ENCODE peak calls at places on chromosomes 7 and 10, in ten cellular contexts. Y, C, W, M, L, O, T, K, B and U are unnamed samples. For H3K4me1, the result is how much of the 10 kb centered on the place peaks cover.

GRCh38 chr7:26348987-26349809 is 57.5 kb downstream of the SNX10 start:
- DNase-seq in C (no peak), T (no peak), W (no peak), Y (peak), B (no peak), L (no peak), M (no peak), O (no peak), K (peak), U (no peak)

GRCh38 chr7:30933124-30933893 is 21.7 kb downstream of the AQP1 start:
- DNase-seq in O (no peak), B (no peak), C (no peak), Y (no peak), T (no peak), W (peak), L (peak), K (no peak), M (no peak), U (no peak)

GRCh38 chr7:145784809-145785780 is 331.5 kb upstream of the CNTNAP2 start:
- DNase-seq in C (no peak), L (no peak), W (no peak), Y (no peak), M (no peak), K (no peak), O (no peak), T (no peak), B (no peak), U (no peak)

GRCh38 chr7:42624471-42624870 is 287.4 kb downstream of the C7orf25 start:
- DNase-seq in K (peak), L (no peak), T (no peak), Y (peak), B (no peak), W (no peak), C (no peak), M (peak), O (no peak), U (no peak)

GRCh38 chr10:59904431-59905065 is 1.8 kb downstream of the CCDC6 start:
- DNase-seq in L (no peak), T (peak), Y (peak), K (no peak), C (no peak), B (no peak), M (no peak), W (no peak), O (no peak), U (no peak)

GRCh38 chr7:105611856-105612775 is 30.8 kb upstream of the EFCAB10 start:
- DNase-seq in C (no peak), L (no peak), M (peak), O (no peak), W (no peak), T (no peak), Y (peak), K (no peak), B (no peak), U (no peak)

GRCh38 chr10:101436302-101436701 is 82.3 kb downstream of the BTRC start:
- DNase-seq in W (no peak), M (no peak), C (no peak), Y (no peak), T (no peak), L (no peak), O (no peak), K (no peak), B (no peak), U (no peak)

GRCh38 chr7:139823855-139824670 is 5.0 kb upstream of the TBXAS1 start:
- DNase-seq in Y (no peak), W (no peak), B (no peak), C (no peak), T (no peak), M (peak), L (no peak), O (no peak), K (no peak), U (no peak)

GRCh38 chr7:5758753-5759330 is 22.6 kb downstream of the RNF216 start:
- DNase-seq in C (no peak), L (no peak), W (no peak), T (no peak), O (no peak), M (no peak), Y (no peak), B (no peak), K (no peak), U (no peak)

GRCh38 chr10:44863344-44864041 is 47.6 kb upstream of the TMEM72 start:
- DNase-seq in L (no peak), T (no peak), O (no peak), M (no peak), B (peak), C (no peak), Y (peak), W (no peak), K (no peak), U (no peak)

GRCh38 chr10:31774291-31774900 is 154.2 kb downstream of the ARHGAP12 start:
- DNase-seq in B (no peak), L (peak), Y (no peak), T (no peak), M (no peak), W (no peak), C (no peak), O (no peak), K (no peak), U (no peak)

GRCh38 chr10:114735946-114736345 is 77.9 kb upstream of the ABLIM1 start:
- DNase-seq in O (no peak), T (no peak), K (no peak), M (no peak), L (no peak), B (no peak), Y (no peak), W (no peak), C (no peak), U (no peak)

GRCh38 chr10:32298066-32298812 is 48.7 kb downstream of the EPC1 start:
- DNase-seq in Y (peak), L (no peak), W (no peak), O (no peak), T (no peak), M (peak), B (no peak), K (peak), C (no peak), U (no peak)

GRCh38 chr7:158782638-158783490 is 46.4 kb downstream of the ESYT2 start:
- DNase-seq in L (no peak), B (peak), M (peak), K (no peak), Y (peak), T (peak), C (peak), W (peak), O (peak), U (no peak)

GRCh38 chr10:104349623-104350142 is 4.0 kb upstream of the CFAP58 start:
- DNase-seq in K (peak), O (no peak), C (peak), Y (peak), M (peak), W (no peak), B (no peak), L (no peak), T (peak), U (no peak)

GRCh38 chr7:112358456-112358855 is 91.8 kb upstream of the IFRD1 start:
- DNase-seq in Y (peak), T (no peak), K (peak), C (no peak), L (no peak), M (no peak), O (no peak), B (no peak), W (no peak), U (no peak)

GRCh38 chr7:80859272-80859970 is 59.4 kb downstream of the SEMA3C start:
- DNase-seq in M (peak), B (no peak), L (no peak), K (no peak), T (no peak), C (peak), W (peak), Y (no peak), O (peak), U (no peak)

GRCh38 chr10:77163670-77164348 is 473.8 kb downstream of the KCNMA1 start:
- DNase-seq in W (peak), K (peak), T (peak), O (peak), B (no peak), L (peak), Y (peak), C (peak), M (peak), U (peak)

GRCh38 chr10:5996696-5997095 is 19.4 kb upstream of the IL15RA start:
- DNase-seq in W (no peak), K (no peak), O (no peak), M (no peak), C (no peak), T (no peak), L (no peak), Y (no peak), B (no peak), U (no peak)

GRCh38 chr7:6273380-6273837 is 985 bp upstream of the CYTH3 start:
- DNase-seq in L (peak), K (no peak), M (no peak), O (no peak), T (peak), B (no peak), Y (peak), W (no peak), C (no peak), U (peak)

GRCh38 chr7:6680146-6680545 is 26.6 kb downstream of the ZNF12 start:
- DNase-seq in T (no peak), Y (no peak), L (no peak), O (no peak), K (no peak), M (no peak), W (no peak), B (no peak), C (no peak), U (no peak)

GRCh38 chr7:142496545-142496991 is 238.7 kb upstream of the PRSS58 start:
- DNase-seq in B (no peak), Y (peak), K (peak), T (peak), O (no peak), C (no peak), M (peak), W (no peak), L (no peak), U (no peak)

GRCh38 chr10:124743188-124744046 is 761 bp downstream of the FAM53B start:
- DNase-seq in M (peak), Y (peak), T (peak), O (peak), W (no peak), K (peak), L (peak), B (no peak), C (no peak), U (peak)

GRCh38 chr7:121449304-121449703 is 53.2 kb upstream of the FAM3C start:
- DNase-seq in K (no peak), C (no peak), O (no peak), B (no peak), W (no peak), L (peak), M (peak), T (no peak), Y (peak), U (no peak)

GRCh38 chr7:100396421-100396982 is 23.2 kb downstream of the PILRA start:
- DNase-seq in B (peak), Y (no peak), C (no peak), K (no peak), L (no peak), O (no peak), T (peak), M (no peak), W (no peak), U (no peak)

GRCh38 chr10:93413252-93413689 is 68.9 kb downstream of the MYOF start:
- DNase-seq in Y (no peak), T (no peak), K (no peak), B (peak), M (peak), C (no peak), L (no peak), O (no peak), W (no peak), U (no peak)

GRCh38 chr10:125116041-125116649 is 44.2 kb downstream of the CTBP2 start:
- DNase-seq in O (peak), K (no peak), B (no peak), L (no peak), W (no peak), M (no peak), T (no peak), C (no peak), Y (no peak), U (no peak)

GRCh38 chr7:104272767-104273384 is 55.5 kb upstream of the LHFPL3 start:
- DNase-seq in W (no peak), T (peak), B (no peak), C (no peak), L (peak), K (peak), Y (peak), O (no peak), M (peak), U (no peak)

GRCh38 chr7:130853503-130854279 is 119.7 kb upstream of the KLF14 start:
- DNase-seq in Y (peak), T (peak), B (no peak), C (no peak), K (peak), L (no peak), W (no peak), O (no peak), M (no peak), U (no peak)

GRCh38 chr7:100897111-100897608 is 1.5 kb upstream of the ACHE start:
- DNase-seq in Y (peak), K (no peak), C (no peak), B (peak), W (no peak), O (peak), M (peak), L (peak), T (peak), U (peak)

GRCh38 chr10:18659784-18660561 is 742 bp downstream of the ARL5B start:
- DNase-seq in K (peak), W (no peak), L (no peak), B (no peak), Y (peak), M (peak), T (peak), C (no peak), O (no peak), U (peak)

GRCh38 chr7:47578581-47579270 is 3.2 kb downstream of the TNS3 start:
- DNase-seq in W (no peak), O (no peak), Y (peak), L (no peak), T (no peak), M (no peak), B (no peak), K (peak), C (no peak), U (no peak)

GRCh38 chr7:98295467-98296220 is 14.2 kb downstream of the BRI3 start:
- DNase-seq in T (no peak), M (no peak), C (no peak), Y (no peak), B (no peak), O (peak), L (no peak), W (no peak), K (no peak), U (no peak)

GRCh38 chr7:124033093-124033806 is 383 bp upstream of the TMEM229A start:
- DNase-seq in M (peak), K (no peak), C (no peak), T (no peak), L (peak), O (peak), B (no peak), Y (no peak), W (no peak), U (peak)
- H3K4me3 ChIP-seq in M (peak), K (peak), C (peak), T (no peak), L (peak), O (peak), B (no peak), Y (peak), W (peak), U (no peak)

GRCh38 chr10:15719062-15719898 is 442 bp downstream of the ITGA8 start:
- DNase-seq in K (peak), L (peak), O (no peak), B (no peak), C (no peak), M (peak), W (no peak), T (peak), Y (no peak), U (no peak)

GRCh38 chr10:15718495-15719061 is 1.1 kb downstream of the ITGA8 start:
- DNase-seq in T (no peak), W (no peak), K (no peak), M (no peak), B (no peak), Y (no peak), O (no peak), C (no peak), L (peak), U (no peak)

GRCh38 chr10:15720635-15721310 is 1.1 kb upstream of the ITGA8 start:
- DNase-seq in K (no peak), B (no peak), C (no peak), Y (no peak), L (no peak), T (no peak), W (no peak), O (no peak), M (no peak), U (no peak)

GRCh38 chr10:15715619-15716227 is 4.0 kb downstream of the ITGA8 start:
- DNase-seq in L (peak), T (peak), M (peak), W (no peak), K (no peak), Y (peak), B (no peak), C (no peak), O (no peak), U (no peak)

GRCh38 chr10:15719899-15720634 is at the start of gene ITGA8:
- DNase-seq in Y (no peak), B (no peak), O (peak), T (peak), C (no peak), M (peak), W (no peak), L (peak), K (no peak), U (no peak)
- TF ChIP-seq CTCF in Y (peak), B (no peak), O (peak), T (no peak), C (peak), M (peak), W (peak), L (peak), K (peak), U (no peak)

DNA sequence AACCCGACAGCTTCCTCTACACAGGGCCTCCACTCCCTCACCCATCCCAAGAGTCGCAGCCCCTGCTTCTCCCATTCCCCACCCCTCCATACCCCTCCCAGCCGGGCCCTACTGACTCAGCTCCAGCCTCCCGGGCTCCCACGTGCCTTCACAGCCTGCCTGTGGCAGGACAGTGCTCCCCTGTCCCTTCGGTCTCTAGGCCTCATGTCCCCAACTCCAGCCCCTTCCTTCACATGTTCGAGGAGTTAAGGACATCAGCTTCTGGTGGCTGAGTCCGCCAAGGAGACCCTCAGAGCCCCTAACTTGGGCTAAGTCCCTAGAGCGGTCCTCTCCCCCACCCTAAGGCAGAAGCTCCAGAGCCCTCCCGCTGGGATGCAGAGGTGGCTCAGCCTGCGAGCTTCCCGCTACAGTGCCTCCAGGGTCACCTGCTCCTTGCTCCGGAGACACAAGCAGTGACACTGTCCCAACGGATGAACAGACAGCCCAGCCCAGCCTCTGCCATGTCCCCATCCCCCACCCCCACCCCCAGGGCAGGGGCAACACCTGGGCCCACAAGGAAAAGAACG is 800 bp downstream of the SMARCD3 start:
- DNase-seq in Y (no peak), K (no peak), W (no peak), L (no peak), M (no peak), C (no peak), O (peak), T (no peak), B (no peak), U (no peak)
- H3K4me1 ChIP-seq in Y (under half), K (under half), W (half or more), L (under half), M (under half), C (half or more), O (half or more), T (under half), B (half or more), U (half or more)

GRCh38 chr10:28940158-28940888 is 263.0 kb downstream of the BAMBI start:
- DNase-seq in T (no peak), M (no peak), B (no peak), W (no peak), K (no peak), L (no peak), C (no peak), O (no peak), Y (no peak), U (no peak)
- H3K4me3 ChIP-seq in T (no peak), M (no peak), B (no peak), W (no peak), K (no peak), L (no peak), C (no peak), O (no peak), Y (no peak), U (no peak)

GRCh38 chr7:45242261-45242660 is 84.7 kb downstream of the RAMP3 start:
- DNase-seq in O (no peak), Y (no peak), B (no peak), K (no peak), C (no peak), T (no peak), M (no peak), W (no peak), L (no peak), U (no peak)

GRCh38 chr7:45240187-45240776 is 82.7 kb downstream of the RAMP3 start:
- DNase-seq in Y (peak), B (no peak), O (no peak), K (no peak), C (no peak), M (no peak), L (no peak), W (no peak), T (no peak), U (no peak)

GRCh38 chr7:45239486-45239885 is 81.9 kb downstream of the RAMP3 start:
- DNase-seq in T (no peak), Y (peak), M (peak), B (no peak), L (no peak), C (no peak), O (no peak), K (peak), W (no peak), U (no peak)

GRCh38 chr7:45241339-45242109 is 83.9 kb downstream of the RAMP3 start:
- DNase-seq in L (no peak), W (no peak), T (no peak), K (peak), Y (peak), C (no peak), B (no peak), O (no peak), M (no peak), U (no peak)

DNA sequence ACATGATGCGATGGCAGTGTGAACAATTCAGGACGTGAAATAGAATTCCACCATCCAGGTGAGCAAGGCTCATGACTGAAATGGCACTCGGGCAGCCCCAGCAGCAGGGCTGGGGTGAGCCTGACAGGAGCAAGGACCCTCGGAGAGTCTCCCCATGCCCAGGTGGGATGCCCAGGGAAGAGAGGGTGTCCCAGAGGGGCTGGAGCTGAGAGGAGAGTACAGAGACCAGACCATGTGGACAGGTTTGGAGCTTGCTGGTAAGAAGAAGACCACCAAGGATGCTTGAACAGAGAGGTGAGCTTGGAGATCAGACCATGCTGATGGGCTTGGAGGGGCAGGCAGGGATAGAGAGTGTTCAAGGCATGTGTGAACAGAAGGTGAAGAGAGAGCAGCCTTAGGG is 83.3 kb downstream of the RAMP3 start:
- DNase-seq in K (no peak), Y (no peak), O (no peak), T (no peak), W (no peak), B (no peak), C (no peak), M (no peak), L (no peak), U (no peak)
- TF ChIP-seq CTCF in K (no peak), Y (no peak), O (no peak), T (no peak), W (no peak), B (no peak), C (no peak), M (no peak), L (no peak), U (no peak)

DNA sequence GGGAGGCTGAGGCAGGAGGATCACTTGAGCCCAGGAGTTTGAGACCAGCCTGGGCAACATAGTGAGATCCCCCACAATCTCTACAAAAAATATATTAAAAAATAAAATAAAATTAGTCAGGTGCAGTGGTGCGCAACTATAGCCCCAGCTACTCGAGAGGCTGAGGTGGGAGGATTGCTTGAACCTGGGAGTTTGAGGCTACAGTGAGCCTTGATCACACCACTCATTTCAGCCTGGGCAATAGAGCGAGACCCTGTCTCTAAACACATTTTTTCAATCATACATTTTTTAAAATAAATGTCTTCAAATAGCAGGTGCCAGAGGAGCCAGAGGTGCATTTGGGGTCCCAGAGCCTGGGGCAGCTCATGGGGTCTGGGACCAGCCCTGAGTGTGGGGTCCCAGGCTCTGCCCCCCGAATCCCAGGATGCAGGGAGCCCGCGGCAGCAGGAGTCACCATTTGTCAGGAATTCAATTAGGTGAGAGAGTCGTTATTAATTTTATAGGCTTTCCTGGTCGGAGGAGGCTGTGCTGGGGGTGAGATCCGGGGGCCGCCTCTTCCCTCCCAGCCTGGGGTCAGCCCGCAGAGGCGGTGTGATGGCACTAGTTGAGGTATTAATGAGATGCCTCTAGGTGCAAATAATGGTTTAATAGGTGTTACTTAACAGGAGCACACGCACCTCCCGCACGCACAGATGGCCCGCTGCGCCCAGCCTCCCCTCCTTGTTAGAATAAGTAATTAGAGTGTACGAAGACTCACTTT is 78.3 kb downstream of the MICALL2 start:
- DNase-seq in T (no peak), M (no peak), K (no peak), W (no peak), O (no peak), L (no peak), B (no peak), C (no peak), Y (no peak), U (no peak)
- H3K4me1 ChIP-seq in T (under half), M (under half), K (under half), W (under half), O (under half), L (under half), B (under half), C (under half), Y (under half), U (under half)